ENCODE peak calls at places on chromosomes 12 and 14, in four cellular contexts. One of them, this sample, is unnamed.

GRCh38 chr12:65565601-65566560 is 258.4 kb upstream of the HMGA2 start:
- DNase-seq in nucleus accumbens: no peak
- DNase-seq in RKO: no peak
- DNase-seq in stimulated activated CD4-positive, alpha-beta T cell treated with anti-CD3 and anti-CD28 coated beads, Interleukin-15, amount 100 ng/mL, for 24 hours: no peak
- DNase-seq in this sample: peak

GRCh38 chr12:34396861-34397590 is 374.7 kb downstream of the ALG10 start:
- DNase-seq in nucleus accumbens: no peak
- DNase-seq in RKO: no peak
- DNase-seq in stimulated activated CD4-positive, alpha-beta T cell treated with anti-CD3 and anti-CD28 coated beads, Interleukin-15, amount 100 ng/mL, for 24 hours: no peak
- DNase-seq in this sample: no peak

GRCh38 chr12:42588981-42589464 is 523 bp downstream of the PRICKLE1 start:
- DNase-seq in nucleus accumbens: peak
- DNase-seq in RKO: no peak
- DNase-seq in stimulated activated CD4-positive, alpha-beta T cell treated with anti-CD3 and anti-CD28 coated beads, Interleukin-15, amount 100 ng/mL, for 24 hours: peak
- DNase-seq in this sample: no peak

GRCh38 chr14:100285021-100285912 is 21.0 kb downstream of the SLC25A29 start:
- DNase-seq in nucleus accumbens: peak
- DNase-seq in RKO: peak
- DNase-seq in stimulated activated CD4-positive, alpha-beta T cell treated with anti-CD3 and anti-CD28 coated beads, Interleukin-15, amount 100 ng/mL, for 24 hours: peak
- DNase-seq in this sample: peak

GRCh38 chr12:22812531-22812930 is 187.6 kb downstream of the ETNK1 start:
- DNase-seq in nucleus accumbens: no peak
- DNase-seq in RKO: peak
- DNase-seq in stimulated activated CD4-positive, alpha-beta T cell treated with anti-CD3 and anti-CD28 coated beads, Interleukin-15, amount 100 ng/mL, for 24 hours: no peak
- DNase-seq in this sample: no peak

GRCh38 chr12:57518920-57519757 is 1.2 kb downstream of the DDIT3 start:
- DNase-seq in nucleus accumbens: no peak
- DNase-seq in RKO: peak
- DNase-seq in stimulated activated CD4-positive, alpha-beta T cell treated with anti-CD3 and anti-CD28 coated beads, Interleukin-15, amount 100 ng/mL, for 24 hours: peak
- DNase-seq in this sample: no peak

GRCh38 chr12:24778486-24779304 is 170.2 kb downstream of the BCAT1 start:
- DNase-seq in nucleus accumbens: no peak
- DNase-seq in RKO: peak
- DNase-seq in stimulated activated CD4-positive, alpha-beta T cell treated with anti-CD3 and anti-CD28 coated beads, Interleukin-15, amount 100 ng/mL, for 24 hours: no peak
- DNase-seq in this sample: peak

GRCh38 chr12:15829949-15830348 is 40.8 kb upstream of the EPS8 start:
- DNase-seq in nucleus accumbens: no peak
- DNase-seq in RKO: no peak
- DNase-seq in stimulated activated CD4-positive, alpha-beta T cell treated with anti-CD3 and anti-CD28 coated beads, Interleukin-15, amount 100 ng/mL, for 24 hours: no peak
- DNase-seq in this sample: peak

GRCh38 chr12:27463826-27464554 is 17.5 kb downstream of the SMCO2 start:
- DNase-seq in nucleus accumbens: no peak
- DNase-seq in RKO: no peak
- DNase-seq in stimulated activated CD4-positive, alpha-beta T cell treated with anti-CD3 and anti-CD28 coated beads, Interleukin-15, amount 100 ng/mL, for 24 hours: peak
- DNase-seq in this sample: no peak

GRCh38 chr14:100364403-100364802 is 41.3 kb downstream of the SLC25A47 start:
- DNase-seq in nucleus accumbens: no peak
- DNase-seq in RKO: no peak
- DNase-seq in stimulated activated CD4-positive, alpha-beta T cell treated with anti-CD3 and anti-CD28 coated beads, Interleukin-15, amount 100 ng/mL, for 24 hours: no peak
- DNase-seq in this sample: no peak

GRCh38 chr12:113140706-113141105 is 5.1 kb upstream of the RASAL1 start:
- DNase-seq in nucleus accumbens: no peak
- DNase-seq in RKO: no peak
- DNase-seq in stimulated activated CD4-positive, alpha-beta T cell treated with anti-CD3 and anti-CD28 coated beads, Interleukin-15, amount 100 ng/mL, for 24 hours: no peak
- DNase-seq in this sample: no peak

GRCh38 chr12:69512820-69513219 is 42.6 kb downstream of the FRS2 start:
- DNase-seq in nucleus accumbens: no peak
- DNase-seq in RKO: no peak
- DNase-seq in stimulated activated CD4-positive, alpha-beta T cell treated with anti-CD3 and anti-CD28 coated beads, Interleukin-15, amount 100 ng/mL, for 24 hours: no peak
- DNase-seq in this sample: no peak

GRCh38 chr12:26740991-26741390 is 92.0 kb downstream of the ITPR2 start:
- DNase-seq in nucleus accumbens: no peak
- DNase-seq in RKO: no peak
- DNase-seq in stimulated activated CD4-positive, alpha-beta T cell treated with anti-CD3 and anti-CD28 coated beads, Interleukin-15, amount 100 ng/mL, for 24 hours: no peak
- DNase-seq in this sample: no peak

GRCh38 chr14:36161781-36162180 is 14.7 kb downstream of the PTCSC3 start:
- DNase-seq in nucleus accumbens: no peak
- DNase-seq in RKO: no peak
- DNase-seq in stimulated activated CD4-positive, alpha-beta T cell treated with anti-CD3 and anti-CD28 coated beads, Interleukin-15, amount 100 ng/mL, for 24 hours: no peak
- DNase-seq in this sample: no peak

GRCh38 chr12:43444940-43445564 is 107.0 kb downstream of the ADAMTS20 start:
- DNase-seq in nucleus accumbens: peak
- DNase-seq in RKO: peak
- DNase-seq in stimulated activated CD4-positive, alpha-beta T cell treated with anti-CD3 and anti-CD28 coated beads, Interleukin-15, amount 100 ng/mL, for 24 hours: peak
- DNase-seq in this sample: peak

GRCh38 chr12:122981036-122981471 is 573 bp downstream of the ARL6IP4 start:
- DNase-seq in nucleus accumbens: no peak
- DNase-seq in RKO: no peak
- DNase-seq in stimulated activated CD4-positive, alpha-beta T cell treated with anti-CD3 and anti-CD28 coated beads, Interleukin-15, amount 100 ng/mL, for 24 hours: no peak
- DNase-seq in this sample: no peak

GRCh38 chr12:9940370-9940769 is 8.2 kb upstream of the CLEC2A start:
- DNase-seq in nucleus accumbens: no peak
- DNase-seq in RKO: peak
- DNase-seq in stimulated activated CD4-positive, alpha-beta T cell treated with anti-CD3 and anti-CD28 coated beads, Interleukin-15, amount 100 ng/mL, for 24 hours: no peak
- DNase-seq in this sample: peak

GRCh38 chr14:50069325-50069724 is 47.0 kb downstream of the VCPKMT start:
- DNase-seq in nucleus accumbens: no peak
- DNase-seq in RKO: no peak
- DNase-seq in stimulated activated CD4-positive, alpha-beta T cell treated with anti-CD3 and anti-CD28 coated beads, Interleukin-15, amount 100 ng/mL, for 24 hours: no peak
- DNase-seq in this sample: no peak

GRCh38 chr14:36773558-36773957 is 111.9 kb downstream of the PAX9 start:
- DNase-seq in nucleus accumbens: no peak
- DNase-seq in RKO: peak
- DNase-seq in stimulated activated CD4-positive, alpha-beta T cell treated with anti-CD3 and anti-CD28 coated beads, Interleukin-15, amount 100 ng/mL, for 24 hours: no peak
- DNase-seq in this sample: peak

GRCh38 chr14:76884853-76885276 is 58.7 kb downstream of the LRRC74A start:
- DNase-seq in nucleus accumbens: no peak
- DNase-seq in RKO: no peak
- DNase-seq in stimulated activated CD4-positive, alpha-beta T cell treated with anti-CD3 and anti-CD28 coated beads, Interleukin-15, amount 100 ng/mL, for 24 hours: no peak
- DNase-seq in this sample: no peak

GRCh38 chr14:28975084-28975483 is 208.5 kb downstream of the FOXG1 start:
- DNase-seq in nucleus accumbens: no peak
- DNase-seq in RKO: no peak
- DNase-seq in stimulated activated CD4-positive, alpha-beta T cell treated with anti-CD3 and anti-CD28 coated beads, Interleukin-15, amount 100 ng/mL, for 24 hours: no peak
- DNase-seq in this sample: no peak

GRCh38 chr12:96347130-96347699 is 53.0 kb downstream of the CDK17 start:
- DNase-seq in nucleus accumbens: no peak
- DNase-seq in RKO: no peak
- DNase-seq in stimulated activated CD4-positive, alpha-beta T cell treated with anti-CD3 and anti-CD28 coated beads, Interleukin-15, amount 100 ng/mL, for 24 hours: no peak
- DNase-seq in this sample: no peak

GRCh38 chr12:89863968-89864367 is 155.3 kb upstream of the ATP2B1 start:
- DNase-seq in nucleus accumbens: no peak
- DNase-seq in RKO: no peak
- DNase-seq in stimulated activated CD4-positive, alpha-beta T cell treated with anti-CD3 and anti-CD28 coated beads, Interleukin-15, amount 100 ng/mL, for 24 hours: no peak
- DNase-seq in this sample: no peak

GRCh38 chr14:76926521-76927251 is 100.5 kb downstream of the LRRC74A start:
- DNase-seq in nucleus accumbens: peak
- DNase-seq in RKO: no peak
- DNase-seq in stimulated activated CD4-positive, alpha-beta T cell treated with anti-CD3 and anti-CD28 coated beads, Interleukin-15, amount 100 ng/mL, for 24 hours: peak
- DNase-seq in this sample: peak

GRCh38 chr12:16349132-16349463 is 1.7 kb downstream of the MGST1 start:
- DNase-seq in nucleus accumbens: no peak
- DNase-seq in RKO: peak
- DNase-seq in stimulated activated CD4-positive, alpha-beta T cell treated with anti-CD3 and anti-CD28 coated beads, Interleukin-15, amount 100 ng/mL, for 24 hours: no peak
- DNase-seq in this sample: peak

GRCh38 chr12:124563809-124564208 is 3.6 kb downstream of the NCOR2 start:
- DNase-seq in nucleus accumbens: no peak
- DNase-seq in RKO: no peak
- DNase-seq in stimulated activated CD4-positive, alpha-beta T cell treated with anti-CD3 and anti-CD28 coated beads, Interleukin-15, amount 100 ng/mL, for 24 hours: no peak
- DNase-seq in this sample: no peak

GRCh38 chr12:52391618-52392002 is 6.2 kb upstream of the KRT84 start:
- DNase-seq in nucleus accumbens: peak
- DNase-seq in RKO: no peak
- DNase-seq in stimulated activated CD4-positive, alpha-beta T cell treated with anti-CD3 and anti-CD28 coated beads, Interleukin-15, amount 100 ng/mL, for 24 hours: no peak
- DNase-seq in this sample: no peak

GRCh38 chr12:80861636-80862378 is 75.9 kb downstream of the LIN7A start:
- DNase-seq in nucleus accumbens: no peak
- DNase-seq in RKO: no peak
- DNase-seq in stimulated activated CD4-positive, alpha-beta T cell treated with anti-CD3 and anti-CD28 coated beads, Interleukin-15, amount 100 ng/mL, for 24 hours: no peak
- DNase-seq in this sample: peak

GRCh38 chr12:14396071-14396470 is 30.6 kb downstream of the ATF7IP start:
- DNase-seq in nucleus accumbens: no peak
- DNase-seq in RKO: no peak
- DNase-seq in stimulated activated CD4-positive, alpha-beta T cell treated with anti-CD3 and anti-CD28 coated beads, Interleukin-15, amount 100 ng/mL, for 24 hours: no peak
- DNase-seq in this sample: no peak

GRCh38 chr14:76793324-76793723 is 19.4 kb downstream of the ANGEL1 start:
- DNase-seq in nucleus accumbens: no peak
- DNase-seq in RKO: no peak
- DNase-seq in stimulated activated CD4-positive, alpha-beta T cell treated with anti-CD3 and anti-CD28 coated beads, Interleukin-15, amount 100 ng/mL, for 24 hours: no peak
- DNase-seq in this sample: no peak

GRCh38 chr14:93135399-93135798 is 19.7 kb upstream of the ITPK1 start:
- DNase-seq in nucleus accumbens: no peak
- DNase-seq in RKO: no peak
- DNase-seq in stimulated activated CD4-positive, alpha-beta T cell treated with anti-CD3 and anti-CD28 coated beads, Interleukin-15, amount 100 ng/mL, for 24 hours: no peak
- DNase-seq in this sample: no peak

This sample was measured in HFFc6.